ENCODE peak calls at places on chromosomes 12 and 14, in four cellular contexts. L, F, T and H are unnamed samples. For H3K27me3, the result is how much of the 10 kb centered on the place peaks cover.

GRCh38 chr14:101563654-101564443 is 2.6 kb downstream of the DIO3 start:
- DNase-seq in F (no peak), T (no peak), L (no peak), H (no peak)

GRCh38 chr12:109020750-109021380 is at the start of gene SVOP:
- DNase-seq in F (peak), L (no peak), T (peak), H (peak)

GRCh38 chr14:91372680-91373495 is 44.7 kb downstream of the CCDC88C start:
- DNase-seq in F (no peak), L (no peak), T (no peak), H (no peak)

GRCh38 chr14:84403585-84403984 is 1126.4 kb upstream of the FLRT2 start:
- DNase-seq in T (no peak), L (no peak), F (no peak), H (no peak)

GRCh38 chr12:109772622-109773321 is 59.1 kb downstream of the FAM222A start:
- DNase-seq in F (no peak), L (no peak), T (no peak), H (no peak)

GRCh38 chr12:76312314-76312713 is 35.9 kb downstream of the BBS10 start:
- DNase-seq in L (no peak), T (no peak), F (no peak), H (no peak)

GRCh38 chr12:46983959-46984833 is 95.2 kb upstream of the PCED1B start:
- DNase-seq in T (peak), L (no peak), F (peak), H (no peak)

GRCh38 chr12:66708704-66709443 is 30.0 kb upstream of the GRIP1 start:
- DNase-seq in F (no peak), L (no peak), T (no peak), H (no peak)

GRCh38 chr14:76778546-76779215 is 17.4 kb downstream of the VASH1 start:
- DNase-seq in T (no peak), L (no peak), F (no peak), H (no peak)

GRCh38 chr12:3920378-3921141 is 47.4 kb upstream of the PARP11 start:
- DNase-seq in F (no peak), L (no peak), T (no peak), H (no peak)
- H3K4me3 ChIP-seq in F (no peak), L (no peak), T (no peak), H (peak)

GRCh38 chr12:111031956-111032919 is 111.9 kb upstream of the MYL2 start:
- DNase-seq in T (no peak), F (no peak), L (no peak), H (no peak)
- H3K27me3 ChIP-seq in T (under half), F (half or more), L (under half), H (under half)

DNA sequence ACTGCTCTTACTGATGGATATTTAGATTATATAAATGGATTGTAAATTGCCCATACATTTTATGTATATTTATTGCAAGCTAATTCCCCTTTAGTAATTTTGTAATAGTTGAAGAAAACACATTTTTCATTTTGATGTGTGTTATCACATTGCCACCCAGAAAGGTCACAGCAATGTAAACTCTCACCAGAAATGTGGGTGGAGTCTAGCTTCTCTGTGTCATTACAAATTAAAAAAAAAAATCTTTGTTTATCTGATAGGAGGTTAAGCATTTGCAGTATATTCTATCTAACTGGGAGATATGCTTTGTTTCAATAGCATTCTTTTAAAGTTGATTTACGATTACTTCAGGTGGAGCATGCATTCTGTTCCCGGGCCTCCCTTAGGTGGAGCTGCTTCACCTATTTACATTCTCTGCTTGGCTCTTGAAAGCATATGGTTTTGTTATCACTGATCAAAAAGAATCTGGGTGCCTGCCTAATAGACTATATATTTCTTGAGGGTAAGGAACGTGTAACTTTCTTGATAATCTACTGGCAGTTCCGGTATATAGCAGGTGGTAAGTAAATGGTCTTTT is 7.9 kb downstream of the ADIPOR2 start:
- DNase-seq in F (no peak), T (no peak), L (no peak), H (no peak)
- H3K4me3 ChIP-seq in F (no peak), T (no peak), L (no peak), H (no peak)

DNA sequence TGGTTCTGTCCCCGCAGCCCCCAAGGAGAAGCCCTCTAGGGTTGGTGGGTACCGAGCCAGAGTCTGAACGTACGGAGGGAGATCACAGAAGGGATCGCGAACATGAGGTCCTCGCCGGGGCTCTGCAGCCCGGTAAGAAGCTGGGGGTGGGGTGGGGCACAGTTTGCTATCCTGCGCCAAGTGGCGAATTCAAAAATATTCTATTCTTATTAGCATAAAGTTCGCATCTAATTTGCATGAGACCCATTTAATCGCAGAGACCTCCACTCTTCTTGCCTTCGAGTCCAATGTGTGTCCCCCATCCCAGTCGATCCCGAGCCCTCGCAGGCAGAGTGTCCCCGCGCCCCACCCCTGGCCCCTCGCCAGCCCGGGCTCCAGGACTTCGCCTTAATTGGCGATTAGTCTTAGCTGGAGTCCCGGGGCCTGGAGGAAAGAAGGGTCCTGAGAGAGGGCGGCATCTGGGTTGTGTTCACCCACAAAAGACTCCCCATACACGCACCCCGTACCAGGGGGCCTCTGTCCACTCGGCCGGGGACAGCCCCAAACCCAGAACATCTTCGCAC is 601 bp upstream of the ARHGEF25 start:
- DNase-seq in F (no peak), L (no peak), T (no peak), H (no peak)
- H3K27me3 ChIP-seq in F (half or more), L (under half), T (under half), H (under half)

GRCh38 chr14:69657961-69658360 is 46.6 kb downstream of the SUSD6 start:
- DNase-seq in F (no peak), L (no peak), T (no peak), H (no peak)
- H3K4me3 ChIP-seq in F (no peak), L (no peak), T (no peak), H (peak)

DNA sequence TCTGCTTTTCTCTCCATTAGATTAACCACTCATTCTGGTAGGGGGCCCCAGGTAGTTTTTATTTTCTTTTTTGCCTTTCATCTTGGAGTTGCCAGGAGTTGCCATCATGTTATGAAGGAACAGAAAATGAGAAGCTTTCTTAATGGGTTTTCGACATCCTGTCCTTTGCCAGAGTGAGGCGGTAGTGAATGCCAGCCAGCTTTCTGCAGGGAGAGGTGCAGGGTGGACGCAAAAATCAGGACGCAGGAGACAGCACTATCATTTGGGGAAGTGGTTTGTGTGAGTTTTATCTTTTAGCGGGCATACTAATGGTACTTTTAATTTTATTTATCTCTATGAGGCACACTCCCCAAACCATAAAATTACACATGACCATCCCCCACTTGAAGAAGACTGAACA is 1.7 kb downstream of the RASSF8 start:
- DNase-seq in F (peak), T (no peak), L (no peak), H (no peak)
- H3K27me3 ChIP-seq in F (under half), T (under half), L (under half), H (under half)

DNA sequence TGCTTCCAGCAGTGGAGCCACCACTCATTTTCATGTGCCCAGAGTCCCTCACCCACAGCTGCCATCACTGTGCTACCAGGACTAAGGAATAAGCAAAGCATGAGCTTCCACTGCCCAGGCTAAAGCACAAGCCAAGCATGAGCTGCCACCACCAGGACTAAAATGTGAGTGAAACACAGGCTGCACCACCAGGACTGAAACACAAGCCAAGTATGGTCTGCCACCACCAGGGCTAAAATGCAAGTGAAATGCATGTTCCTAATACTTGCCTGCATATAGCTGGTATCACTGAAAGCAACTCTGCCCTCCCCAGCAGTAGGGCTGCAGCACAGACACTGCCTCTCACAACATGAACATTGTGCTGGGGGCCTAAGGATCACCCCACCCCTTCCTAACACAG is 30.0 kb downstream of the CEP83 start:
- DNase-seq in T (no peak), L (no peak), F (no peak), H (no peak)
- H3K4me3 ChIP-seq in T (no peak), L (no peak), F (no peak), H (no peak)

DNA sequence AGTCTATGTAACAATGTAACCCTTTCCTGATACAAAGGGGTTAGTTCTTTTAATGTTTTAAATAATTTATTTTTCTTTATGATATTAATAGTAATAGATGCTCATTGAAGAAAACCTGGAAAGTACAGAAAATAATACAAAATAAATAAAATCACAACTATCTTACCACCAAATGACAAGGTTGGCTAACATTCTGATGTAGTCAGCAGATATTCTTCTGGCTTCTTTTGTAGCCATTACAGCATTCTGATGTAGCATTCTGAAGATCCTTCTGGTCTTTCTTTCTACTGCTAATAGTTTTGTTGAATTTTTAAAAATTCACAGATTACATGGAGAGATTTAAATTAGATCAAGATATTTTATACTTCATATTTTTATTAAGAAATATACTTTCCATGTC is 301.6 kb downstream of the AKAP6 start:
- DNase-seq in T (no peak), F (no peak), L (no peak), H (no peak)
- H3K27me3 ChIP-seq in T (under half), F (under half), L (under half), H (under half)

GRCh38 chr14:54399560-54399959 is 2.8 kb downstream of the CDKN3 start:
- DNase-seq in F (no peak), T (no peak), L (no peak), H (no peak)

GRCh38 chr14:54395716-54396115 is 1.1 kb upstream of the CDKN3 start:
- DNase-seq in T (no peak), L (no peak), F (no peak), H (no peak)

GRCh38 chr14:54396493-54397335 is at the start of gene CDKN3:
- DNase-seq in F (peak), T (peak), L (peak), H (peak)

GRCh38 chr14:54396183-54396492 is 669 bp upstream of the CDKN3 start:
- DNase-seq in T (no peak), F (no peak), L (no peak), H (no peak)

DNA sequence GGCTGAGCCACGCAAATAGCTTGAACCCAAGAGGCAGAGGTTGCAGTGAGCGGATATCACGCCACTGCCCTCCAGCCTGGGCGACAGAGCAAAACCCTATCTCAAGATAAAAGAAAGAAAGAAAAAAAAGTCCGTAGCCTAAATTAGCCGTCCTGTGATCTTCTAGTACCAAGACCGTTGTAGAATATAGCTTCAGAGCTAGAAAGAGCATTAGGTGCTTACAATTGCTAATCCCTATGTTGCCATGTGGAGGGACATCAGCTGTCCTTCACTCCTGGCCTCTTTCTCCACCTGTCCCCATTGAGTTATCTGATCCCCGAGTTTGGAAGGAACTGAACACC is 1.2 kb downstream of the CDKN3 start:
- DNase-seq in F (no peak), L (no peak), T (no peak), H (no peak)
- H3K4me3 ChIP-seq in F (no peak), L (no peak), T (no peak), H (no peak)

DNA sequence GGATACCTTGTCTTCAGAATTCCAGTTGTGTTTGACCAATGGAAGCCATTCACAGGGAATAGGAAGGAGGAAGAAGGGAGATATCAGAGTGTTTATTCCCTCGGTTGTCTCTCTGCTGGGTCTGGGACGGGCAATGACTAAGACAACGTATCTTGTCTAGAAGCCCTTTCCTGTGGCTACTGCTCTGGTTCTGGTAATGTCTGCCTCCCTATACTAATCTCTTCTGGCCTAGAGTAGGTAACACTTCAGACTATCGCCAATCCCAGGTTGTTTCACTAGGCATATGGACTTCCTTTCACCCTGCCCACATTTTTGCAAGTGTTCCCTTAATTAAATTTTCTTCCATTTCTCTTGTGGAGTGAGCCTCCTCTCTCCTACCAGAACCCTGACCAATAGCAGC is 687.7 kb upstream of the TBX3 start:
- DNase-seq in F (no peak), T (no peak), L (no peak), H (no peak)
- H3K27me3 ChIP-seq in F (under half), T (under half), L (under half), H (under half)